ENCODE peak calls at places on chromosomes 3 and 15, in six cellular contexts. O is NCI-H1048; T is ovary; A is activated CD8-positive, alpha-beta memory T cell treated with anti-CD3 and anti-CD28 coated beads for 24 hours; U is NCI-H187; C is Right ventricle myocardium superior. Q is an unnamed sample.

GRCh38 chr3:42590989-42591756 is 513 bp downstream of the SS18L2 start:
- DNase-seq in O (no peak), T (no peak), A (peak; percentile 64), U (no peak), C (no peak), Q (no peak)

GRCh38 chr3:142705256-142705655 is 18.6 kb upstream of the TRPC1 start:
- DNase-seq in O (no peak), T (no peak), A (no peak), U (peak; percentile 17), C (no peak), Q (peak; percentile 20)

GRCh38 chr15:63402498-63403253 is 21.0 kb upstream of the CA12 start:
- DNase-seq in O (no peak), T (no peak), A (no peak), U (no peak), C (no peak), Q (peak; percentile 41)

GRCh38 chr3:112009670-112010069 is 10.9 kb downstream of the TAGLN3 start:
- DNase-seq in O (no peak), T (no peak), A (no peak), U (no peak), C (no peak), Q (no peak)

GRCh38 chr3:136343873-136344281 is 93.7 kb downstream of the PCCB start:
- DNase-seq in O (no peak), T (peak; percentile 56), A (no peak), U (no peak), C (peak; percentile 84), Q (peak; percentile 69)

GRCh38 chr3:51943451-51944391 is 1.6 kb downstream of the PARP3 start:
- DNase-seq in O (no peak), T (peak; percentile 26), A (no peak), U (no peak), C (peak; percentile 43), Q (no peak)

GRCh38 chr3:111151438-111151837 is 79.8 kb downstream of the NECTIN3 start:
- DNase-seq in O (no peak), T (no peak), A (no peak), U (no peak), C (no peak), Q (no peak)

GRCh38 chr3:194805546-194805945 is 119.9 kb downstream of the FAM43A start:
- DNase-seq in O (no peak), T (no peak), A (no peak), U (no peak), C (no peak), Q (no peak)

GRCh38 chr15:85692873-85693272 is 101.9 kb downstream of the KLHL25 start:
- DNase-seq in O (no peak), T (no peak), A (no peak), U (no peak), C (no peak), Q (no peak)

GRCh38 chr3:39222462-39222861 is 30.1 kb upstream of the XIRP1 start:
- DNase-seq in O (no peak), T (no peak), A (no peak), U (no peak), C (no peak), Q (no peak)

GRCh38 chr3:101836907-101837598 is 12.3 kb upstream of the NFKBIZ start:
- DNase-seq in O (no peak), T (no peak), A (no peak), U (no peak), C (no peak), Q (no peak)

GRCh38 chr3:43867673-43868072 is 176.9 kb downstream of the ABHD5 start:
- DNase-seq in O (no peak), T (no peak), A (no peak), U (no peak), C (no peak), Q (no peak)

GRCh38 chr3:19934098-19934566 is at the start of gene EFHB:
- DNase-seq in O (no peak), T (no peak), A (no peak), U (peak; percentile 23), C (peak; percentile 47), Q (peak; percentile 59)

GRCh38 chr15:48644827-48645557 is 517 bp downstream of the FBN1 start:
- DNase-seq in O (no peak), T (peak; percentile 64), A (peak; percentile 58), U (no peak), C (peak; percentile 62), Q (peak; percentile 85)

GRCh38 chr3:176850498-176850897 is 346.8 kb downstream of the TBL1XR1 start:
- DNase-seq in O (no peak), T (no peak), A (no peak), U (no peak), C (no peak), Q (peak; percentile 12)

GRCh38 chr3:72903004-72903403 is 15.2 kb downstream of the GXYLT2 start:
- DNase-seq in O (no peak), T (no peak), A (no peak), U (no peak), C (no peak), Q (no peak)